ENCODE peak calls at places on chromosomes 16 and 17, in four cellular contexts. J, H, U and T are unnamed samples.

GRCh38 chr17:82930924-82931695 is 91.3 kb upstream of the ZNF750 start:
- DNase-seq in J (no peak), H (no peak), U (no peak), T (no peak)

GRCh38 chr17:8332688-8333087 is 7.0 kb upstream of the ODF4 start:
- DNase-seq in J (peak; percentile 31), H (no peak), U (no peak), T (peak; percentile 52)

GRCh38 chr16:66175580-66175979 is 190.9 kb upstream of the CDH5 start:
- DNase-seq in J (no peak), H (no peak), U (peak; percentile 62), T (no peak)

GRCh38 chr16:88453621-88454314 is 688 bp downstream of the ZFPM1 start:
- DNase-seq in J (peak; percentile 59), H (no peak), U (peak; percentile 38), T (no peak)

GRCh38 chr17:38669520-38669919 is 5.2 kb downstream of the EPOP start:
- DNase-seq in J (no peak), H (no peak), U (no peak), T (no peak)

GRCh38 chr17:68318103-68318991 is 27.1 kb downstream of the ARSG start:
- DNase-seq in J (no peak), H (no peak), U (no peak), T (peak; percentile 90)

GRCh38 chr16:80569440-80570105 is 28.8 kb downstream of the DYNLRB2 start:
- DNase-seq in J (no peak), H (no peak), U (no peak), T (no peak)

GRCh38 chr16:35598696-35599332 is 2139.4 kb downstream of the TP53TG3F start:
- DNase-seq in J (no peak), H (no peak), U (no peak), T (no peak)

GRCh38 chr16:14364386-14365199 is 265.5 kb downstream of the PARN start:
- DNase-seq in J (no peak), H (no peak), U (no peak), T (no peak)

GRCh38 chr17:75404223-75404738 is 1.2 kb downstream of the GRB2 start:
- DNase-seq in J (peak; percentile 84), H (peak; percentile 54), U (peak; percentile 90), T (peak; percentile 46)

GRCh38 chr17:28963212-28963611 is 11.9 kb upstream of the PHF12 start:
- DNase-seq in J (no peak), H (no peak), U (no peak), T (no peak)

GRCh38 chr17:40607641-40608040 is 40.0 kb downstream of the SMARCE1 start:
- DNase-seq in J (no peak), H (no peak), U (no peak), T (no peak)

GRCh38 chr17:41684050-41684449 is 4.6 kb upstream of the EIF1 start:
- DNase-seq in J (no peak), H (no peak), U (no peak), T (no peak)

GRCh38 chr16:86762035-86762550 is 183.7 kb downstream of the FOXL1 start:
- DNase-seq in J (no peak), H (no peak), U (no peak), T (no peak)

GRCh38 chr17:77354721-77355455 is 214.1 kb downstream of the SEC14L1 start:
- DNase-seq in J (no peak), H (no peak), U (peak; percentile 40), T (peak; percentile 70)

GRCh38 chr16:82682757-82683156 is 56.0 kb downstream of the CDH13 start:
- DNase-seq in J (no peak), H (no peak), U (no peak), T (no peak)

GRCh38 chr17:1197781-1198490 is 18.2 kb upstream of the ABR start:
- DNase-seq in J (no peak), H (no peak), U (no peak), T (peak; percentile 69)

GRCh38 chr17:39937462-39937861 is 9.9 kb downstream of the LRRC3C start:
- DNase-seq in J (no peak), H (no peak), U (no peak), T (no peak)

GRCh38 chr16:89574681-89575246 is 794 bp upstream of the CPNE7 start:
- DNase-seq in J (peak; percentile 79), H (no peak), U (peak; percentile 87), T (no peak)

GRCh38 chr17:77753246-77753645 is 205.3 kb upstream of the TNRC6C start:
- DNase-seq in J (no peak), H (no peak), U (no peak), T (no peak)

GRCh38 chr16:19113577-19114358 is at the start of gene ITPRIPL2:
- DNase-seq in J (peak; percentile 71), H (peak; percentile 85), U (peak; percentile 81), T (peak; percentile 87)

GRCh38 chr16:23016372-23016771 is 132.9 kb downstream of the USP31 start:
- DNase-seq in J (no peak), H (no peak), U (no peak), T (no peak)

GRCh38 chr17:45269912-45270311 is 8.0 kb upstream of the SPATA32 start:
- DNase-seq in J (no peak), H (no peak), U (no peak), T (no peak)

GRCh38 chr17:2369551-2370210 is 31.2 kb downstream of the MNT start:
- DNase-seq in J (peak; percentile 47), H (no peak), U (peak; percentile 48), T (no peak)

GRCh38 chr17:67245073-67245693 is at the start of gene HELZ:
- DNase-seq in J (peak; percentile 88), H (peak; percentile 77), U (peak; percentile 87), T (peak; percentile 65)

GRCh38 chr16:23145608-23146007 is 3.6 kb downstream of the USP31 start:
- DNase-seq in J (no peak), H (no peak), U (peak; percentile 69), T (no peak)

GRCh38 chr17:32912218-32912897 is 15.6 kb upstream of the TMEM98 start:
- DNase-seq in J (peak; percentile 49), H (peak; percentile 91), U (no peak), T (no peak)

GRCh38 chr17:66574123-66574522 is 260.8 kb upstream of the CACNG5 start:
- DNase-seq in J (no peak), H (no peak), U (no peak), T (no peak)

GRCh38 chr16:27154573-27155521 is 48.5 kb upstream of the KDM8 start:
- DNase-seq in J (peak; percentile 62), H (peak; percentile 25), U (peak; percentile 59), T (peak; percentile 20)

GRCh38 chr17:42133461-42134041 is 10.9 kb downstream of the HSPB9 start:
- DNase-seq in J (peak; percentile 43), H (no peak), U (no peak), T (no peak)

GRCh38 chr17:77382966-77383612 is 242.3 kb downstream of the SEC14L1 start:
- DNase-seq in J (no peak), H (no peak), U (no peak), T (no peak)

GRCh38 chr16:12976936-12977335 is 75.5 kb downstream of the SHISA9 start:
- DNase-seq in J (no peak), H (no peak), U (no peak), T (no peak)

GRCh38 chr17:27533874-27534815 is 77.9 kb downstream of the KSR1 start:
- DNase-seq in J (no peak), H (no peak), U (no peak), T (no peak)

GRCh38 chr16:12754824-12755543 is 48.7 kb downstream of the CPPED1 start:
- DNase-seq in J (no peak), H (no peak), U (no peak), T (no peak)

GRCh38 chr16:23505942-23506605 is 4.2 kb downstream of the GGA2 start:
- DNase-seq in J (no peak), H (no peak), U (no peak), T (no peak)

GRCh38 chr16:81703177-81704155 is 75.6 kb upstream of the PLCG2 start:
- DNase-seq in J (no peak), H (no peak), U (peak; percentile 54), T (no peak)

GRCh38 chr17:82862758-82863645 is 23.2 kb upstream of the ZNF750 start:
- DNase-seq in J (no peak), H (no peak), U (no peak), T (no peak)

GRCh38 chr16:81705261-81705660 is 73.8 kb upstream of the PLCG2 start:
- DNase-seq in J (no peak), H (no peak), U (no peak), T (no peak)

GRCh38 chr16:67177743-67178699 is 5.7 kb downstream of the MATCAP1 start:
- DNase-seq in J (peak; percentile 73), H (peak; percentile 85), U (peak; percentile 68), T (peak; percentile 75)
- H3K4me3 ChIP-seq in J (peak overlapping the region; percentile 16), H (peak overlapping the region; percentile 32), U (peak overlapping the region; percentile 45), T (peak overlapping the region; percentile 51)

DNA sequence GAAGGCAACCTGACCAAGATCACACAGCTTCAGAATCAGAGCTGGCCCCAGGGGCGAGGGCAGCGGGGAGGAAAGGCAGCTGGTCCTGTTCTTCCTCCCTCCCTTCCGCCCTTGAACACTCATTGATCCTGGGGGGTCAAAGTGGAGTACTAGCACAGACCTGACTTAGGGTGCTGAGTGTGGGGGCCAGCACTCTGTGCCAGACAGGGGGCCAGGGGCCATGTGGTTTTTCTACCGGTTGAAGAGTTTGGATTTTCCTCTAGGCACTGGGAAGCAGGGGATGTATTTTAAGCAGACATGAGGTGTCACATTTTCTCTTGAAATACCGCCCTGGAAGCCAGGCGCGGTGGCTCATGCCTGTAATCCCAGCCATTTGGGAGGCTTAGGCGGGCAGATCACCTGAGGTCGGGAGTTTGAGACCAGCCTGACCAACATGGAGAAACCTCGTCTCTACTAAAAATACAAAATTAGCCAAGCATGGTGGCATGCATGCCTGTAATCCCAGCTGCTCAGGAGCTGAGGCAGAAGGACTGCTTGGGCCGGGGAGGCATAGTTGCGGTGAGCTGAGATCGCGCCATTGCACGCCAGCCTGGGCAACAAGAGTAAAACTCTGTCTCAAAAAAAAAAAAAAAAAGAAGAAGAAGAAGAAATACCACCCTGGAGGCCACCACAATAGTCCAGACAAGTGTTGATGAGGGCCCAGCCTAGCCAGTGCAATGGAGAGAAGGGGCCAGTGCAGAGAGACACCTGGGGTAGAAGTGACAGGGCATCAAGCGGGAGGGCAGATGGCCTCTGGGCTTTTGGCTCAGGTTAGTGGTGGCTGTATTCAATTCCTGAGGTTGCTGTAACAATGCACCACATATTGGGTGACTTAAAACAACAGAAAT is 15.3 kb downstream of the OSBPL7 start:
- DNase-seq in J (no peak), H (no peak), U (no peak), T (peak; percentile 58)
- H3K27ac ChIP-seq in J (no peak overlapping the region), H (no peak overlapping the region), U (no peak overlapping the region), T (peak overlapping the region; percentile 69)

GRCh38 chr16:825298-826061 is 24.9 kb upstream of the GNG13 start:
- DNase-seq in J (no peak), H (no peak), U (peak; percentile 48), T (no peak)
- H3K4me3 ChIP-seq in J (no peak overlapping the region), H (no peak overlapping the region), U (no peak overlapping the region), T (no peak overlapping the region)

DNA sequence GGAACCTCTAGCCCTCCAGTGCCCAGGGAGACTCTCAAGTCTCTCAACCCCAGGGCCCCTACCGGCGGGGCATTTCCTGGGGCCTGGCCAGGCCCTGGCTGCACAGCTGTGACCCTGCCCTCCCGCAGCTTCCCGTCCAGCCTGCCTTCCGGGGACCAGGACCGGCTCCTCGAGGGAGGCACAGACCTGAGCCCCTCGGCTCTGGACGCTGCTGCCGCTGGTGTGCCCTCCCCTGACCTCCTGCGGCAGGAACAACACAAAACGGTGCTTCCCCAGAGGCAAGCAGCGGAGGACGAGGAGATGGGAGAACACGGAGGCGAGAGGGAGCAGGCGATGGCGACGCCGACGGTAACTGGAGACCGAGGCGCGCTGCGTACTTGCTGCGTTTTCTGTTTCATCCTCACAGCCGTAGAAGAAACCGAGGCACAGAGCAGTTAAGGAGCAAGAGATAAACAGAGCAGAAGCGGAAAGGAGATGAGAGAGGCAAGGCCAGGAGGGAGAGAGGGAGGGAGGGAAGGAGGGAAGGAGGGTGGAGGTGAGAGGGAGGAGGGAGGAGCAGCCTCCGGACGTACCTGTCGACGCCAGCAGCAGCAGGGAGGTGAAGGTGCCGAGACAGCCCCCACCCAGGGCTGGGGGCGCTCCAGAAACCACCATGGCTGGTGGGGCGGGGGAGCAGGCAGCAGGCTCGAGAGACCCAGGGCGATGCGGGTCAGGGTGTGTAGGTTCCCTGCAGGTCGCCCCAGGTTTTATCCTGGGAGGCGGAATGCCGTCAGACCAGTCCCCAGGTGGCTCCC is at the start of gene PRSS22:
- DNase-seq in J (no peak), H (peak; percentile 74), U (peak; percentile 25), T (no peak)
- H3K27ac ChIP-seq in J (no peak within 1 kb of the TSS), H (peak within 1 kb of the TSS; percentile 88), U (no peak within 1 kb of the TSS), T (no peak within 1 kb of the TSS)